ENCODE peak calls at places on chromosomes 3 and 15, in five cellular contexts. C, N, Z, M and A are unnamed samples.

GRCh38 chr15:29849716-29850115 is 27.4 kb upstream of the TJP1 start:
- DNase-seq in Z (no peak), M (no peak), C (no peak), N (no peak), A (no peak)

GRCh38 chr3:81920805-81921204 is 159.4 kb upstream of the GBE1 start:
- DNase-seq in N (no peak), Z (no peak), C (no peak), M (no peak), A (no peak)

GRCh38 chr15:35630570-35630969 is 84.6 kb upstream of the DPH6 start:
- DNase-seq in Z (peak; percentile 11), C (no peak), M (no peak), N (no peak), A (no peak)

GRCh38 chr3:95705786-95706418 is 1108.5 kb upstream of the EPHA6 start:
- DNase-seq in C (no peak), Z (no peak), M (no peak), N (no peak), A (peak; percentile 1)

GRCh38 chr3:25396251-25396650 is 31.8 kb upstream of the RARB start:
- DNase-seq in C (no peak), N (no peak), Z (no peak), M (no peak), A (no peak)

GRCh38 chr15:39717134-39717533 is 65.5 kb downstream of the FSIP1 start:
- DNase-seq in C (no peak), Z (no peak), M (no peak), N (no peak), A (no peak)

GRCh38 chr3:56296361-56296760 is 171.9 kb downstream of the ERC2 start:
- DNase-seq in N (no peak), C (no peak), M (no peak), Z (no peak), A (no peak)

GRCh38 chr3:59809016-59809415 is 759.2 kb upstream of the CFAP20DC start:
- DNase-seq in Z (no peak), C (no peak), M (no peak), N (no peak), A (no peak)

GRCh38 chr3:164467027-164467426 is 611.3 kb downstream of the SI start:
- DNase-seq in Z (no peak), C (no peak), N (no peak), M (no peak), A (no peak)

GRCh38 chr3:149479621-149480325 is 5.3 kb downstream of the TM4SF4 start:
- DNase-seq in C (no peak), N (no peak), Z (no peak), M (peak; percentile 32), A (no peak)

GRCh38 chr15:89132611-89133242 is 44.5 kb downstream of the ABHD2 start:
- DNase-seq in Z (no peak), N (no peak), C (no peak), M (peak; percentile 64), A (no peak)

GRCh38 chr15:94674251-94674650 is 442.9 kb downstream of the MCTP2 start:
- DNase-seq in M (no peak), C (no peak), Z (no peak), N (no peak), A (no peak)

GRCh38 chr15:88621789-88622604 is 857 bp downstream of the AEN start:
- DNase-seq in C (peak; percentile 64), M (no peak), Z (no peak), N (no peak), A (no peak)

GRCh38 chr15:66100761-66101160 is 152.8 kb downstream of the MEGF11 start:
- DNase-seq in C (no peak), Z (no peak), N (no peak), M (no peak), A (no peak)

GRCh38 chr3:186254676-186255665 is 107.1 kb downstream of the DGKG start:
- DNase-seq in Z (no peak), M (no peak), C (no peak), N (peak; percentile 39), A (no peak)

GRCh38 chr3:170869645-170870593 is at the start of gene RPL22L1:
- DNase-seq in N (peak; percentile 66), M (peak; percentile 95), Z (peak; percentile 95), C (peak; percentile 89), A (peak; percentile 84)

GRCh38 chr15:67022587-67022986 is 42.8 kb upstream of the SMAD3 start:
- DNase-seq in C (no peak), M (no peak), N (no peak), Z (no peak), A (no peak)

GRCh38 chr3:71189480-71189879 is 394.0 kb downstream of the FOXP1 start:
- DNase-seq in N (no peak), Z (no peak), M (no peak), C (peak; percentile 14), A (no peak)

GRCh38 chr15:56869573-56869972 is 48.9 kb upstream of the TCF12 start:
- DNase-seq in C (no peak), N (no peak), Z (peak; percentile 63), M (peak; percentile 56), A (no peak)

GRCh38 chr3:55654123-55654787 is 167.1 kb upstream of the WNT5A start:
- DNase-seq in N (peak; percentile 35), Z (no peak), C (no peak), M (no peak), A (no peak)

GRCh38 chr3:184739594-184740505 is 28.0 kb upstream of the MAGEF1 start:
- DNase-seq in M (no peak), N (no peak), Z (no peak), C (no peak), A (no peak)

GRCh38 chr15:38885001-38885400 is 320.4 kb upstream of the RASGRP1 start:
- DNase-seq in Z (no peak), C (no peak), M (no peak), N (no peak), A (no peak)

GRCh38 chr3:159800434-159801121 is 188.1 kb upstream of the IL12A start:
- DNase-seq in N (no peak), Z (no peak), M (no peak), C (no peak), A (no peak)

GRCh38 chr3:5054098-5054497 is 68.0 kb upstream of the ARL8B start:
- DNase-seq in Z (no peak), M (no peak), N (no peak), C (no peak), A (no peak)

GRCh38 chr15:88428053-88428452 is 39.1 kb downstream of the MRPL46 start:
- DNase-seq in N (no peak), M (no peak), Z (no peak), C (no peak), A (no peak)

DNA sequence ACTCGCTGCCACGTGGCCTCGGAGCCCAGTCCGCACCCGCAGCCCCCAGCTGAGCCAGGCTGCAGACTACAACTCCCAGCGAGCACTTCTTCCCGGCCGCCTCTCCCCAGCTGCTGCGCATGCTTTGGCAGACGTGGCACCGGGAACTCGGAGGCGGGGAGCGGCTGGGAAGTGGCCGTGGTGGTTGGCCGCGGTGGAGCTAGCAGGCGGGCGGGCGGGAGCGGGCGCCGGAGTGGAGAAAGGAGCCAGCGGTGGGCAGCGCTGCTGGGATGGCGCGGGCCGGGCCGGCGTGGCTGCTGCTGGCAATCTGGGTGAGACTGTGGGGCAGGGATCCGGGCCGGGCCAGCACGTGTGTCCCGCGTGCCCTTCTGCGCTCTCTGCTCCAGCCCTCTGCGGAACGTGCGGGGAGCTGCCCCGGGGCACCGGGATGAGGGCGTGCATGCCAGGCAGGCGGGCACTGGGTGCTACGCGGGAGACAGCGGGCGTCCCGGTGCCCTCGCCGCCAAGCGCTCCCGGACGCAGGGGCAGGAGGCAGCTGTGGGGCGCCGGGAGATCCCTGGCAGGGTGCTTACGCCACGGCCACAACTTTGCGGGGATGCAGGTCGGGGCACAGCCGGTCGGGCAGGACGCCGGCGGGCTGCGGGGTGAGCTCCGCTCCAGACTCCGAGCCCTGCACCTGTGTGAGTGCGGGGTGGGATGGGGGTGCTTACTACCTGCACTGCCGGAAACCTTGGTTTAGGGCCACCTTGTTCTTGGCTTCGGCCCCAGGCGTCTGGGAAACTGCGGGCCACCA is at the start of gene PDIA5:
- DNase-seq in C (peak; percentile 90), N (peak; percentile 84), M (peak; percentile 94), Z (peak; percentile 92), A (peak; percentile 93)
- TF ChIP-seq POLR2A in C (peak; percentile 75), N (no peak), M (peak; percentile 90), Z (peak; percentile 84), A (peak; percentile 81)

DNA sequence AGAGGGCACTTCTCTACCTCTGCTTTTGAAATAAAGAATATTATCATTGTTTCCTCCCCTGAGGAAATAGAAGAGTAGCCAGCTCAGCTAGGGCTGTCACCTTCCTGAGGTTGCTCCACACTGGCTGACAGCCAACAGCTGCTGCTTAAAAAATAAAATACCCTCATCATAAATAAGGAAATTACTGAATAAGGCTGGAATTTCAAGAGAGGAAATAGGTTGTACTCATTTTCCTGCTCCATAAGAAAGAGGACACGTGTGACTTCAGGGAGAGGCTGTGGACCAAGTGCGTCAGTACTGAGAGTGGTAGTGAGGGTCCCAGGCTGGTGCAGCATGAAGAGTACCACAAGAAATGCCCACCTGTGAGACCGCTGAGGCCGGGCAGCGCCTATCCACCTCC is 8.1 kb upstream of the C2CD4B start:
- DNase-seq in M (peak; percentile 42), C (no peak), Z (no peak), N (no peak), A (no peak)
- TF ChIP-seq POLR2A in M (no peak), C (no peak), Z (no peak), N (no peak), A (no peak)

DNA sequence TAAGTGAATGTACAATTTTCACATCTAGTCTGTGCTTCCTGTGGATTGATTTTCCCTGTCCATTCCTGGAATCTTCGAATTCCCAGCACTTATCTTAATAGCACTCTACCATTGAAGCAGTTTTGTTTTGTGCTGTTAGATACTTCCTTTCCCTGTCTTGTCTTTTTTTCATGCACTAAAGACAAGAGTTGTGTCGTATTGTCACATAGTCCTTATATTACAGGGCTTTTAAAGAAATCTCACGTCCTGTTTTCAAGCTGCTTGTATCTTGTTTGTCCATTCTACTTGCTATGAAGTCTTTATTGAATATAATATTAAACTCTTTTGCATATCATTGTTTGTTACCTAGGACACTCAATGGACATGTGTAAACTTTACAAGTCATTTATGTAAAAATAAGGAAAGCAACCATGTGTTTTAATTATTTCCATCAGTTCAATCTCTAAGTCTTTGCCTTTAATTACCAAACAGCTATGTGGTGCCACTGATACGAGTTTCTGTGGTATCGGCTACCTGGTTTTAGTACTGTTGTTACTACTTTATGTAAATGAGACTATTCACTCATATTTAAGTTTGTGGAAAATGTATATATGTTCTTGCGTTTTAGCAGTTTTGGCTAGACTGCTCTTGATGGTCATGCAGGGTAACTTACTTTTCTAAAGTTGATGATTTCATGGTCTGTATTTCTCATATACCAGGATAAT is 10.3 kb downstream of the PIK3CA start:
- DNase-seq in C (no peak), N (no peak), Z (no peak), M (no peak), A (no peak)
- TF ChIP-seq POLR2A in C (no peak), N (no peak), Z (no peak), M (no peak), A (no peak)

DNA sequence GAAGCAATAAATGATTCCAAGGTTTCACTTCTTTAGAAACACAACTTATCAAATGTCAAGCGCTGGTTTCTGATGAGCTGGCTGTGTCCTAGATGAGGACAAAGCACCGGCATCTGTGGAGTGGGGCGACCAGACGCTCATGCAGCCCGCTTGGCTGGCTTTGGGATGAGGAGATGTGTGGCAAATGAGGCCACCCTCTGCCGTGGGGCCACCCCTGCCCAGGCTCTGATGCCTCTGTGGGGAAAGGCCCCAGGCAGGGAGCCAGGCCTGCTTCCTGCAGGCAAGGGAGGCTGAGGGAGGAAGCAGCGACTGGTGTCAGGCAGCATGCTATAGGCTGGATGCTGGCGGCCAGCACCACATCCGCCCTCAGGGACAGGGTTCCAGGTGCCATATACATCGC is 102.9 kb downstream of the HERC2 start:
- DNase-seq in C (no peak), Z (no peak), M (no peak), N (no peak), A (no peak)
- TF ChIP-seq POLR2A in C (no peak), Z (no peak), M (no peak), N (no peak), A (no peak)